ENCODE peak calls at places on chromosomes 1 and 21, in ten cellular contexts. D is activated T-cell treated with anti-CD3 and anti-CD28 coated beads for 24 hours; I is activated T-helper 1 cell treated with anti-CD3 and anti-CD28 coated beads, Interleukin-2, amount 50 U/mL, for 16 hours; F is lower lobe of right lung; J is ureter; M is NCI-H2081; Y is astrocyte; X is AML-193; W is GM23248; R is AG09319. Z is an unnamed sample.

GRCh38 chr1:36224537-36225297 is 474 bp downstream of the THRAP3 start:
- DNase-seq in M (peak), R (peak), D (peak), I (no peak), J (peak), F (peak), W (peak), X (peak), Y (peak), Z (peak)

GRCh38 chr21:45153358-45154318 is 79.3 kb downstream of the ADARB1 start:
- DNase-seq in R (no peak), J (no peak), M (no peak), Y (peak), D (no peak), F (no peak), W (peak), I (no peak), X (no peak), Z (peak)

GRCh38 chr1:205301220-205301821 is 20.2 kb downstream of the NUAK2 start:
- DNase-seq in X (no peak), D (no peak), J (no peak), R (peak), I (no peak), W (peak), Y (peak), F (peak), M (peak), Z (peak)

GRCh38 chr1:212413902-212414327 is 771 bp downstream of the PACC1 start:
- DNase-seq in I (no peak), W (peak), J (no peak), X (peak), Y (no peak), D (no peak), F (no peak), R (no peak), M (no peak), Z (peak)

GRCh38 chr1:9751971-9752370 is 71.8 kb downstream of the CLSTN1 start:
- DNase-seq in J (no peak), X (no peak), F (no peak), I (no peak), D (no peak), M (no peak), R (no peak), W (no peak), Y (no peak), Z (no peak)

GRCh38 chr1:153422450-153423068 is 6.2 kb downstream of the S100A7A start:
- DNase-seq in I (peak), W (peak), M (no peak), Y (peak), F (peak), D (peak), R (no peak), X (peak), J (peak), Z (peak)

GRCh38 chr1:43952731-43953350 is 6.1 kb downstream of the IPO13 start:
- DNase-seq in J (no peak), R (no peak), F (no peak), D (no peak), M (no peak), I (no peak), X (no peak), W (no peak), Y (no peak), Z (no peak)

GRCh38 chr1:169238506-169238905 is 129.1 kb downstream of the NME7 start:
- DNase-seq in X (no peak), R (no peak), J (no peak), D (no peak), M (no peak), Y (peak), F (no peak), I (no peak), W (peak), Z (peak)

GRCh38 chr1:39562886-39563285 is 13.7 kb downstream of the PABPC4 start:
- DNase-seq in D (no peak), X (no peak), Y (no peak), M (no peak), J (no peak), F (no peak), W (no peak), R (no peak), I (no peak), Z (no peak)

GRCh38 chr21:35204850-35205564 is 155.9 kb upstream of the RUNX1 start:
- DNase-seq in Y (peak), W (peak), M (no peak), D (no peak), R (peak), J (peak), F (peak), I (no peak), X (peak), Z (peak)

GRCh38 chr1:2556277-2557145 is at the start of gene TNFRSF14:
- DNase-seq in X (peak), W (peak), D (peak), J (peak), I (peak), R (no peak), F (peak), M (no peak), Y (no peak), Z (peak)

GRCh38 chr1:12757836-12758235 is 11.8 kb downstream of the CFAP107 start:
- DNase-seq in Y (no peak), I (no peak), R (no peak), F (no peak), W (no peak), M (no peak), J (no peak), D (no peak), X (no peak), Z (no peak)

GRCh38 chr1:1573843-1574720 is 581 bp downstream of the SSU72 start:
- DNase-seq in Y (peak), M (peak), F (peak), R (no peak), W (peak), I (peak), J (no peak), X (peak), D (peak), Z (peak)

GRCh38 chr1:245041058-245041698 is 113.6 kb upstream of the KIF26B start:
- DNase-seq in M (no peak), Y (no peak), J (no peak), X (no peak), R (no peak), W (no peak), F (no peak), I (no peak), D (no peak), Z (no peak)

GRCh38 chr1:210362526-210362925 is 33.8 kb downstream of the HHAT start:
- DNase-seq in X (no peak), Y (peak), I (no peak), M (no peak), D (no peak), F (no peak), J (no peak), W (peak), R (peak), Z (peak)

GRCh38 chr1:4745560-4745959 is 91.2 kb downstream of the AJAP1 start:
- DNase-seq in I (no peak), X (no peak), R (no peak), Y (no peak), F (no peak), W (no peak), J (peak), D (no peak), M (no peak), Z (no peak)

GRCh38 chr1:17233675-17234074 is 15.2 kb upstream of the PADI3 start:
- DNase-seq in X (peak), D (no peak), M (no peak), W (peak), R (no peak), Y (peak), J (peak), F (peak), I (no peak), Z (peak)

GRCh38 chr1:100485855-100486258 is 52.1 kb upstream of the GPR88 start:
- DNase-seq in J (no peak), I (no peak), Y (no peak), X (no peak), M (no peak), D (no peak), W (peak), R (no peak), F (no peak), Z (no peak)

GRCh38 chr1:45302505-45303331 is 24.0 kb upstream of the HPDL start:
- DNase-seq in M (no peak), Y (no peak), F (no peak), D (no peak), X (no peak), R (no peak), W (no peak), I (no peak), J (no peak), Z (no peak)

GRCh38 chr1:36465731-36466369 is 1.7 kb upstream of the MRPS15 start:
- DNase-seq in X (no peak), R (no peak), Y (no peak), W (peak), I (no peak), J (no peak), D (no peak), M (no peak), F (no peak), Z (peak)

GRCh38 chr1:180927841-180928240 is 15.1 kb downstream of the KIAA1614 start:
- DNase-seq in D (no peak), J (no peak), X (no peak), F (no peak), R (no peak), Y (no peak), I (no peak), W (peak), M (peak), Z (no peak)

GRCh38 chr1:180169641-180170155 is 15.0 kb downstream of the QSOX1 start:
- DNase-seq in X (no peak), J (no peak), Y (no peak), W (no peak), M (no peak), D (no peak), F (no peak), I (no peak), R (no peak), Z (no peak)

GRCh38 chr1:160942926-160943325 is 11.7 kb downstream of the ITLN2 start:
- DNase-seq in F (no peak), Y (no peak), J (no peak), X (no peak), R (no peak), M (no peak), I (no peak), D (no peak), W (no peak), Z (no peak)

GRCh38 chr1:15328785-15329480 is 80.8 kb upstream of the EFHD2 start:
- DNase-seq in R (no peak), Y (peak), D (no peak), J (peak), X (peak), M (no peak), F (peak), W (peak), I (no peak), Z (peak)

GRCh38 chr1:203669739-203670138 is 43.1 kb downstream of the ATP2B4 start:
- DNase-seq in X (no peak), Y (peak), F (no peak), R (no peak), J (no peak), I (no peak), D (no peak), M (no peak), W (peak), Z (peak)

GRCh38 chr1:207825719-207826556 is 74.1 kb downstream of the CD46 start:
- DNase-seq in X (peak), F (peak), I (peak), J (no peak), R (peak), M (no peak), D (peak), Y (peak), W (no peak), Z (peak)

GRCh38 chr1:180981596-180982387 is 40.9 kb downstream of the STX6 start:
- DNase-seq in M (no peak), W (no peak), X (no peak), Y (peak), J (no peak), I (no peak), F (no peak), R (no peak), D (peak), Z (no peak)

GRCh38 chr1:3756394-3756793 is 4.1 kb downstream of the CCDC27 start:
- DNase-seq in Y (no peak), W (no peak), I (no peak), F (no peak), J (no peak), D (no peak), X (no peak), M (no peak), R (no peak), Z (no peak)

Z was measured in fibroblast of the aortic adventitia.